ENCODE peak calls at places on chromosomes 16 and 17, in four cellular contexts. V is H54, W is glutamatergic neuron, Q is neural crest cell. P is an unnamed sample.

GRCh38 chr17:73541111-73541510 is 103.1 kb downstream of the SDK2 start:
- DNase-seq in V (no peak), Q (no peak), W (no peak), P (no peak)

GRCh38 chr16:66523861-66524354 is 26.0 kb downstream of the TK2 start:
- DNase-seq in W (no peak), V (no peak), Q (no peak), P (no peak)

GRCh38 chr16:13390986-13391305 is 489.5 kb downstream of the SHISA9 start:
- DNase-seq in Q (no peak), W (no peak), V (no peak), P (no peak)

GRCh38 chr16:27639588-27640276 is 89.8 kb downstream of the KATNIP start:
- DNase-seq in V (peak), Q (peak), W (no peak), P (peak)

GRCh38 chr17:65604070-65604469 is 42.6 kb upstream of the AXIN2 start:
- DNase-seq in W (no peak), Q (no peak), V (no peak), P (no peak)

GRCh38 chr17:19897108-19897854 is 29.5 kb upstream of the ULK2 start:
- DNase-seq in W (no peak), Q (no peak), V (no peak), P (no peak)

GRCh38 chr16:64012166-64012565 is 1109.7 kb downstream of the CDH11 start:
- DNase-seq in W (no peak), Q (no peak), V (no peak), P (no peak)

GRCh38 chr17:79391808-79392233 is 219.0 kb downstream of the RBFOX3 start:
- DNase-seq in Q (peak), V (peak), W (peak), P (no peak)

GRCh38 chr16:745739-746138 is 4.9 kb upstream of the CIAO3 start:
- DNase-seq in Q (no peak), W (no peak), V (no peak), P (no peak)

GRCh38 chr16:68401871-68402747 is 46.2 kb downstream of the SMPD3 start:
- DNase-seq in W (no peak), Q (no peak), V (peak), P (peak)

GRCh38 chr17:7410634-7411426 is 3.2 kb downstream of the NLGN2 start:
- DNase-seq in Q (no peak), W (no peak), V (no peak), P (no peak)

GRCh38 chr17:77327566-77328463 is 187.0 kb downstream of the SEC14L1 start:
- DNase-seq in V (no peak), W (no peak), Q (no peak), P (no peak)

GRCh38 chr17:29341726-29342125 is 47.8 kb upstream of the NUFIP2 start:
- DNase-seq in V (no peak), W (no peak), Q (no peak), P (no peak)

GRCh38 chr16:76292218-76292617 is 15.0 kb downstream of the CNTNAP4 start:
- DNase-seq in V (no peak), W (no peak), Q (no peak), P (no peak)

GRCh38 chr16:8675183-8676159 is 1.1 kb downstream of the ABAT start:
- DNase-seq in W (no peak), Q (no peak), V (no peak), P (no peak)

GRCh38 chr16:49766280-49766679 is 89.6 kb downstream of the ZNF423 start:
- DNase-seq in Q (no peak), W (no peak), V (no peak), P (no peak)

GRCh38 chr16:20166531-20167235 is 93.0 kb upstream of the GPR139 start:
- DNase-seq in Q (no peak), V (no peak), W (no peak), P (no peak)

GRCh38 chr16:12113581-12114375 is 137.2 kb downstream of the SNX29 start:
- DNase-seq in Q (no peak), V (no peak), W (peak), P (no peak)

GRCh38 chr16:14284371-14284770 is 213.3 kb downstream of the MRTFB start:
- DNase-seq in Q (no peak), W (no peak), V (no peak), P (no peak)

GRCh38 chr16:86819523-86819887 is 241.2 kb downstream of the FOXL1 start:
- DNase-seq in Q (no peak), W (no peak), V (no peak), P (no peak)

GRCh38 chr16:74700206-74701040 is at the start of gene MLKL:
- DNase-seq in Q (no peak), W (peak), V (peak), P (no peak)

GRCh38 chr16:4862639-4863038 is 15.4 kb downstream of the UBN1 start:
- DNase-seq in Q (no peak), V (no peak), W (no peak), P (no peak)

GRCh38 chr17:8628609-8629169 is 1.8 kb downstream of the MYH10 start:
- DNase-seq in V (no peak), W (peak), Q (no peak), P (no peak)

GRCh38 chr16:89858973-89859808 is 14.2 kb upstream of the TCF25 start:
- DNase-seq in Q (no peak), V (no peak), W (peak), P (no peak)

GRCh38 chr17:80924111-80924806 is 67.4 kb upstream of the CHMP6 start:
- DNase-seq in Q (no peak), W (no peak), V (no peak), P (no peak)

GRCh38 chr16:26645629-26646028 is 421.1 kb upstream of the C16orf82 start:
- DNase-seq in W (peak), Q (peak), V (peak), P (no peak)

GRCh38 chr16:83967838-83968482 is at the start of gene NECAB2:
- DNase-seq in V (peak), Q (peak), W (peak), P (no peak)

GRCh38 chr16:53712065-53712464 is 8.1 kb downstream of the FTO start:
- DNase-seq in Q (no peak), V (no peak), W (no peak), P (no peak)

GRCh38 chr17:52696362-52696761 is 537.8 kb upstream of the CA10 start:
- DNase-seq in W (no peak), Q (no peak), V (no peak), P (no peak)

GRCh38 chr17:49997256-49997735 is 2.3 kb upstream of the DLX3 start:
- DNase-seq in Q (no peak), V (no peak), W (no peak), P (no peak)

GRCh38 chr16:13351651-13352217 is 450.3 kb downstream of the SHISA9 start:
- DNase-seq in Q (no peak), W (no peak), V (no peak), P (no peak)